ENCODE peak calls at places on chromosomes 5 and 9, in four cellular contexts. One of them, this sample, is unnamed.

GRCh38 chr5:111223790-111224560 is at the start of gene CAMK4:
- DNase-seq in GM12878: no peak
- DNase-seq in HepG2: peak
- DNase-seq in K562: peak
- DNase-seq in this sample: peak

GRCh38 chr9:113566712-113567071 is 103.2 kb downstream of the RGS3 start:
- DNase-seq in GM12878: no peak
- DNase-seq in HepG2: no peak
- DNase-seq in K562: no peak
- DNase-seq in this sample: no peak

GRCh38 chr9:125632321-125633115 is 74.5 kb downstream of the MAPKAP1 start:
- DNase-seq in GM12878: peak
- DNase-seq in HepG2: peak
- DNase-seq in K562: no peak
- DNase-seq in this sample: no peak

GRCh38 chr9:110036286-110036685 is 171.7 kb downstream of the C9orf152 start:
- DNase-seq in GM12878: no peak
- DNase-seq in HepG2: no peak
- DNase-seq in K562: no peak
- DNase-seq in this sample: no peak

GRCh38 chr9:86659413-86660046 is 287.8 kb downstream of the GAS1 start:
- DNase-seq in GM12878: no peak
- DNase-seq in HepG2: no peak
- DNase-seq in K562: no peak
- DNase-seq in this sample: no peak

GRCh38 chr9:14497476-14497875 is 183.5 kb upstream of the NFIB start:
- DNase-seq in GM12878: no peak
- DNase-seq in HepG2: no peak
- DNase-seq in K562: no peak
- DNase-seq in this sample: no peak

GRCh38 chr5:174982381-174982780 is 258.0 kb downstream of the MSX2 start:
- DNase-seq in GM12878: no peak
- DNase-seq in HepG2: no peak
- DNase-seq in K562: no peak
- DNase-seq in this sample: no peak

GRCh38 chr9:104085538-104085937 is 8.6 kb upstream of the SMC2 start:
- DNase-seq in GM12878: no peak
- DNase-seq in HepG2: no peak
- DNase-seq in K562: no peak
- DNase-seq in this sample: no peak

GRCh38 chr9:128175102-128175563 is 15.1 kb downstream of the BBLN start:
- DNase-seq in GM12878: no peak
- DNase-seq in HepG2: no peak
- DNase-seq in K562: no peak
- DNase-seq in this sample: no peak

GRCh38 chr5:171721469-171721868 is 64.1 kb upstream of the SMIM23 start:
- DNase-seq in GM12878: no peak
- DNase-seq in HepG2: no peak
- DNase-seq in K562: no peak
- DNase-seq in this sample: no peak

GRCh38 chr5:147369742-147370374 is 135.0 kb downstream of the STK32A start:
- DNase-seq in GM12878: no peak
- DNase-seq in HepG2: no peak
- DNase-seq in K562: no peak
- DNase-seq in this sample: no peak

GRCh38 chr5:129438322-129438721 is 21.8 kb upstream of the ADAMTS19 start:
- DNase-seq in GM12878: no peak
- DNase-seq in HepG2: no peak
- DNase-seq in K562: no peak
- DNase-seq in this sample: no peak

GRCh38 chr9:109588415-109588814 is 90.3 kb upstream of the PTPN3 start:
- DNase-seq in GM12878: no peak
- DNase-seq in HepG2: no peak
- DNase-seq in K562: no peak
- DNase-seq in this sample: no peak

DNA sequence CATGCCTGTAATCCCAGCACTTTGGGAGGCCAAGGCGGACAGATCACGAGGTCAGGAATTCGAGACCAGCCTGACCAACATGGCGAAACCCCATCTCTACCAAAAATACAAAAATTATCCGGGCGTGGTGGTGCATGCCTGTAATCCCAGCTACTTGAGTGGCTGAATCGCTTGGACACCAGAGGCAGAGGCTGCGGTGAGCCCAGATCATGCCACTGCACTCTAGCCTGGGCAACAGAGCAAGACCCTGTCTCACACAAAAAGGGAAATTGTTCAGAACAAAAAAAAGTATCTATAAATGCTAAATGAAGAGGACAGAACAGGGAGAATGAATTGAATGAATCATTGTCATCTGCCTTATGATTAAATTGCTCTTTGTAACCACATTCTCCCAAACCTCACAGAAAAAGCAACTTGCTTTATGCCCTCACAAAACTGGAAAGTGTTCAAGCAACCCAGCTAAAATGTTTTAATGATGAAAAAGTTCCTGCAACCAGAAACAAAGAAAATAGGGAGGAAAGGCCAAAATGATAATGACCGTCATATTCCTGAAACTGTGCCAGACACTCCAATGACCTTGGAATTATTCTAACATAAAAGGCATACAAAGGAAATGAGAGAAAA is 83.7 kb downstream of the SERINC5 start:
- DNase-seq in GM12878: no peak
- DNase-seq in HepG2: no peak
- DNase-seq in K562: no peak
- DNase-seq in this sample: no peak
- TF ChIP-seq ETV6 in GM12878: no peak
- TF ChIP-seq ETV6 in HepG2: no peak
- TF ChIP-seq ETV6 in K562: no peak
- TF ChIP-seq ETV6 in this sample: no peak

GRCh38 chr5:126973193-126973592 is 57.2 kb downstream of the MARCHF3 start:
- DNase-seq in GM12878: no peak
- DNase-seq in HepG2: peak
- DNase-seq in K562: no peak
- DNase-seq in this sample: peak

GRCh38 chr5:126970517-126971017 is 59.8 kb downstream of the MARCHF3 start:
- DNase-seq in GM12878: no peak
- DNase-seq in HepG2: no peak
- DNase-seq in K562: no peak
- DNase-seq in this sample: no peak

GRCh38 chr5:126969548-126969947 is 60.8 kb downstream of the MARCHF3 start:
- DNase-seq in GM12878: peak
- DNase-seq in HepG2: no peak
- DNase-seq in K562: no peak
- DNase-seq in this sample: no peak

GRCh38 chr5:126971455-126972019 is 58.8 kb downstream of the MARCHF3 start:
- DNase-seq in GM12878: no peak
- DNase-seq in HepG2: no peak
- DNase-seq in K562: peak
- DNase-seq in this sample: no peak

DNA sequence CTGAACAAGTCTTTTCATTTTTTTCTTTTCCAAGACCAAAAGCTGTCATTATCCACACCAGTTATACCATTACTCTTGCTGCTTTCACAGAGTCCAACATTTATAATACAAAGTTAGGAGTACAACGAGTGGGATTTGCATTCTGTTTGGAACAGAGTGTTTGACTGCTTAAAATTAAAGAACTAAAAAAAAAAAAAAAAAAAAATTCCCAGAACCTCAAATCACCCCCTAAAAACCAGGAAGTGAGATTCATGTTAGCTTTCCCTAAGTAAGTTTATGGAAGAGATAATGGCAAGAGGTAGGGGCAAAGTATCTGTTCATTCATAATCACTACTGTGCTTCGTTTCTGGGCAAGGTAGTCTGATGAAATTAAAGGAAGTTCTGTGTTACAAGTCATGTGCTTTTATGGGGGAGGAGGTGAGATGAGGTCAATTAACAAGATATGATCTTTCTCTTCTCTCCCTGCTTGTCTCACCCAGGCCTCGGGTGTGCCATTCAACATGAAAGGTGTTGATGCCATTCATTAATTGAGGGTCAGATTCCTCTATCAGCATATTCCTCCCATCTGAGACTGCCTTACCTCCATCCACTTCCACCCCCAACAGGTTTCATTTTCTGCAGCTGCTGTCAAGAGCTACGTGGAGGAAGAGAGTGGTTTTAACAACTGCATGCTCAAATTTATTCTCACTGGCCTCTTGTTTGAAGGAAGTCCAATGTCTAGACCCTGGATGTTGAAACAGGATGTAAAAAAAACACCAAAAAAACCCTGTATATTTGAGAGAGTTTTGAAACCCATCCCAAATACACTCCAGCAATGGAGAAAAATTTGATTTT is 58.1 kb downstream of the MARCHF3 start:
- DNase-seq in GM12878: peak
- DNase-seq in HepG2: peak
- DNase-seq in K562: peak
- DNase-seq in this sample: no peak
- TF ChIP-seq ATF2 in GM12878: peak
- TF ChIP-seq ATF2 in HepG2: no peak
- TF ChIP-seq ATF2 in K562: no peak
- TF ChIP-seq ATF2 in this sample: no peak

GRCh38 chr5:55855509-55855908 is 4.4 kb downstream of the IL31RA start:
- DNase-seq in GM12878: no peak
- DNase-seq in HepG2: no peak
- DNase-seq in K562: no peak
- DNase-seq in this sample: no peak
- TF ChIP-seq ETV6 in GM12878: no peak
- TF ChIP-seq ETV6 in HepG2: no peak
- TF ChIP-seq ETV6 in K562: no peak
- TF ChIP-seq ETV6 in this sample: no peak

GRCh38 chr5:137667341-137667740 is 68.5 kb downstream of the KLHL3 start:
- DNase-seq in GM12878: no peak
- DNase-seq in HepG2: no peak
- DNase-seq in K562: no peak
- DNase-seq in this sample: no peak

GRCh38 chr5:137666109-137666850 is 69.6 kb downstream of the KLHL3 start:
- DNase-seq in GM12878: peak
- DNase-seq in HepG2: no peak
- DNase-seq in K562: no peak
- DNase-seq in this sample: no peak

GRCh38 chr5:137669796-137670195 is 66.1 kb downstream of the KLHL3 start:
- DNase-seq in GM12878: no peak
- DNase-seq in HepG2: no peak
- DNase-seq in K562: no peak
- DNase-seq in this sample: no peak

GRCh38 chr5:137666901-137667300 is 69.0 kb downstream of the KLHL3 start:
- DNase-seq in GM12878: no peak
- DNase-seq in HepG2: no peak
- DNase-seq in K562: no peak
- DNase-seq in this sample: no peak

DNA sequence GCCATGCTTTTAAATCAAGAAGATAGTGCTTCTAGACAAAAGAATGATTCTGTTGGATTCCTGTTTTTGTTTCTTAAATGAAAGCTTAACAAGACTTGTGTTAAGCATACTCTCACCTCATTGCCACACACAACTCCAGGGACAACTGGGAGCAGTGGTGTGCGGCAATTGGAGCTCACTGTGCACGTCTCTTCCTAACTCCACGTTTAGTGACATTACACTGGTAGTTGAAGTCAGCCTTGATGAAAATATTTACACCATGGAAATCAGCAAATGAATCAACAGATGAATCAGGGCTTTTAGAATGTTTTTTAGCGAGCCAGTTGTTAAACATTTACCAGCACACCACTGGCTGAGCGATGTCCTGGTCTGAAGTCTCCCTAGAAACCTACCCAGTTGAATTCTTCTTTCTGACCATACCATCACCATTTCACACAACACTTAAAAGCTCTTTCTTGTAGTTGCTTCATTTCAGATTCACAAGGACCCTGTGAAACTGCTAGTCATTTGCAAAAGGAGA is 67.3 kb downstream of the KLHL3 start:
- DNase-seq in GM12878: no peak
- DNase-seq in HepG2: no peak
- DNase-seq in K562: no peak
- DNase-seq in this sample: no peak
- TF ChIP-seq ATF2 in GM12878: no peak
- TF ChIP-seq ATF2 in HepG2: no peak
- TF ChIP-seq ATF2 in K562: no peak
- TF ChIP-seq ATF2 in this sample: no peak

DNA sequence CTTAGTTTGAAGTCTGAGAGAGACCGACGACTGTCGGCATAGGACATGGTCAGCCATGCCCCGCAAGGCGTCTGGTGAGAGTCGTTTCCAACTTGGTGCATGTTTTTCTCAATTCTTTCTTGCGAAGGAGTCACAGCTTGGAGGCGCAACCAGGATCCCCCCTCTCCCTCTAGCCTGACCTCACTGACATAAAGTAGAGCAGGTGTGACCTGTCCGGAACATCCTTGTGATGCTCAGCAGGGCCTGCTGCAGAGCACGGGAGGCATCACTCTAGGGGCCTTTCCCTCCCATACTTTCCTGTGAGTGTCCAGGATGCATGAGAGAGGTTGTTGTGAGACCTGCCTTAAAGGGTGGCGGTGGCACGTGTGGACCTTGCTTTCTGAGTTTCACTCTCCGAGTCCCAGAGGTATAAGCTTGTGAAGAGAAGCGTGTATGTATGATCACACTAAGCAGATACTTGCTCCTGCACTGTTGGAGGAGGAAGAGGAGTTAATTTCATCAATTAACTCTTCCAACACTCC is 5.0 kb downstream of the TENT4A start:
- DNase-seq in GM12878: no peak
- DNase-seq in HepG2: no peak
- DNase-seq in K562: no peak
- DNase-seq in this sample: no peak
- TF ChIP-seq ETV6 in GM12878: no peak
- TF ChIP-seq ETV6 in HepG2: no peak
- TF ChIP-seq ETV6 in K562: no peak
- TF ChIP-seq ETV6 in this sample: no peak

DNA sequence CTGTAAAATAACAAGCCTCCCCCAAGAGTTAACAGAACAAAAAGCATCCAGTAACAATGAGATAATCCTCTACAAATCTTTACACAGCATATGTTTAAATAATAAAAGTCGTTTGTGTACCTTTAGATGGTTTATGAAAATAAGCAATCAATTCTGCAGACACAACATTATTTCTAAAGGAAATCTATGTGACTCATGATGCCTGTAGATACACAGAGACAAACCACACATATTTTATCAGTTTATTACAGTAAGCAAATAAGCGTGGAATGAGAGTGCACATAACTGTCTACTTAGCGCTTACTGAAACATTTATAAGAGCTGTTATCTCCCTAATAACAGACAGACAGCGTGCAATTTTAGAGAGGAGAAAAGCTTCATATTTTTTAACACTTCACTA is 243.6 kb downstream of the AP3B1 start:
- DNase-seq in GM12878: no peak
- DNase-seq in HepG2: no peak
- DNase-seq in K562: no peak
- DNase-seq in this sample: no peak
- TF ChIP-seq ATF2 in GM12878: no peak
- TF ChIP-seq ATF2 in HepG2: no peak
- TF ChIP-seq ATF2 in K562: no peak
- TF ChIP-seq ATF2 in this sample: no peak